ENCODE peak calls at places on chromosomes 5 and 9, in six cellular contexts. One of them, this sample, is unnamed.

GRCh38 chr5:63255609-63256008 is 677.0 kb downstream of the LRRC70 start:
- DNase-seq in HepG2: no peak
- DNase-seq in H1: no peak
- DNase-seq in WTC11: peak; percentile 16
- DNase-seq in GM12878: no peak
- DNase-seq in HCT116: no peak
- DNase-seq in this sample: no peak

GRCh38 chr5:61995486-61995885 is 310.5 kb upstream of the KIF2A start:
- DNase-seq in HepG2: no peak
- DNase-seq in H1: no peak
- DNase-seq in WTC11: no peak
- DNase-seq in GM12878: no peak
- DNase-seq in HCT116: no peak
- DNase-seq in this sample: no peak

GRCh38 chr9:16484744-16485143 is 385.7 kb downstream of the BNC2 start:
- DNase-seq in HepG2: no peak
- DNase-seq in H1: no peak
- DNase-seq in WTC11: no peak
- DNase-seq in GM12878: no peak
- DNase-seq in HCT116: no peak
- DNase-seq in this sample: no peak

GRCh38 chr9:37617837-37618236 is 25.4 kb upstream of the TOMM5 start:
- DNase-seq in HepG2: no peak
- DNase-seq in H1: no peak
- DNase-seq in WTC11: no peak
- DNase-seq in GM12878: no peak
- DNase-seq in HCT116: no peak
- DNase-seq in this sample: no peak

GRCh38 chr5:4868140-4868735 is 271.9 kb upstream of the ADAMTS16 start:
- DNase-seq in HepG2: peak; percentile 42
- DNase-seq in H1: peak; percentile 88
- DNase-seq in WTC11: peak; percentile 82
- DNase-seq in GM12878: no peak
- DNase-seq in HCT116: peak; percentile 37
- DNase-seq in this sample: peak; percentile 90

GRCh38 chr5:126003309-126003708 is 419.9 kb upstream of the GRAMD2B start:
- DNase-seq in HepG2: no peak
- DNase-seq in H1: no peak
- DNase-seq in WTC11: no peak
- DNase-seq in GM12878: no peak
- DNase-seq in HCT116: no peak
- DNase-seq in this sample: no peak

GRCh38 chr5:158384535-158385421 is 525.8 kb upstream of the CLINT1 start:
- DNase-seq in HepG2: no peak
- DNase-seq in H1: no peak
- DNase-seq in WTC11: no peak
- DNase-seq in GM12878: no peak
- DNase-seq in HCT116: peak; percentile 19
- DNase-seq in this sample: no peak

GRCh38 chr5:153998768-153999167 is 39.9 kb downstream of the FAM114A2 start:
- DNase-seq in HepG2: no peak
- DNase-seq in H1: no peak
- DNase-seq in WTC11: no peak
- DNase-seq in GM12878: no peak
- DNase-seq in HCT116: no peak
- DNase-seq in this sample: no peak

GRCh38 chr5:1032011-1032410 is 23.4 kb downstream of the NKD2 start:
- DNase-seq in HepG2: no peak
- DNase-seq in H1: no peak
- DNase-seq in WTC11: peak; percentile 10
- DNase-seq in GM12878: no peak
- DNase-seq in HCT116: no peak
- DNase-seq in this sample: no peak

GRCh38 chr9:99222416-99223280 is 566 bp downstream of the SEC61B start:
- DNase-seq in HepG2: no peak
- DNase-seq in H1: no peak
- DNase-seq in WTC11: no peak
- DNase-seq in GM12878: no peak
- DNase-seq in HCT116: no peak
- DNase-seq in this sample: no peak

GRCh38 chr5:107257885-107258520 is 412.7 kb downstream of the EFNA5 start:
- DNase-seq in HepG2: no peak
- DNase-seq in H1: no peak
- DNase-seq in WTC11: no peak
- DNase-seq in GM12878: peak; percentile 20
- DNase-seq in HCT116: no peak
- DNase-seq in this sample: no peak

GRCh38 chr9:32603914-32604852 is 31.2 kb upstream of the NDUFB6 start:
- DNase-seq in HepG2: peak; percentile 12
- DNase-seq in H1: no peak
- DNase-seq in WTC11: no peak
- DNase-seq in GM12878: no peak
- DNase-seq in HCT116: peak; percentile 81
- DNase-seq in this sample: no peak

GRCh38 chr5:32088214-32088613 is 85.9 kb downstream of the GOLPH3 start:
- DNase-seq in HepG2: no peak
- DNase-seq in H1: no peak
- DNase-seq in WTC11: no peak
- DNase-seq in GM12878: no peak
- DNase-seq in HCT116: no peak
- DNase-seq in this sample: no peak

GRCh38 chr5:171845857-171846785 is 60.5 kb downstream of the SMIM23 start:
- DNase-seq in HepG2: no peak
- DNase-seq in H1: no peak
- DNase-seq in WTC11: no peak
- DNase-seq in GM12878: no peak
- DNase-seq in HCT116: no peak
- DNase-seq in this sample: no peak

GRCh38 chr5:82419559-82420332 is 141.6 kb upstream of the RPS23 start:
- DNase-seq in HepG2: no peak
- DNase-seq in H1: no peak
- DNase-seq in WTC11: no peak
- DNase-seq in GM12878: no peak
- DNase-seq in HCT116: no peak
- DNase-seq in this sample: no peak

GRCh38 chr9:111997831-111998230 is 101.2 kb downstream of the UGCG start:
- DNase-seq in HepG2: no peak
- DNase-seq in H1: no peak
- DNase-seq in WTC11: no peak
- DNase-seq in GM12878: no peak
- DNase-seq in HCT116: no peak
- DNase-seq in this sample: no peak

GRCh38 chr5:342501-343460 is 21.3 kb downstream of the AHRR start:
- DNase-seq in HepG2: no peak
- DNase-seq in H1: no peak
- DNase-seq in WTC11: no peak
- DNase-seq in GM12878: no peak
- DNase-seq in HCT116: no peak
- DNase-seq in this sample: no peak

GRCh38 chr9:73039253-73039915 is 86.5 kb upstream of the ALDH1A1 start:
- DNase-seq in HepG2: no peak
- DNase-seq in H1: no peak
- DNase-seq in WTC11: no peak
- DNase-seq in GM12878: no peak
- DNase-seq in HCT116: no peak
- DNase-seq in this sample: no peak

GRCh38 chr5:139394654-139395566 is at the start of gene PROB1:
- DNase-seq in HepG2: no peak
- DNase-seq in H1: no peak
- DNase-seq in WTC11: no peak
- DNase-seq in GM12878: no peak
- DNase-seq in HCT116: no peak
- DNase-seq in this sample: no peak

GRCh38 chr5:139397921-139398320 is 3.0 kb upstream of the PROB1 start:
- DNase-seq in HepG2: no peak
- DNase-seq in H1: no peak
- DNase-seq in WTC11: no peak
- DNase-seq in GM12878: no peak
- DNase-seq in HCT116: no peak
- DNase-seq in this sample: no peak

GRCh38 chr5:139396691-139397090 is 1.8 kb upstream of the PROB1 start:
- DNase-seq in HepG2: no peak
- DNase-seq in H1: no peak
- DNase-seq in WTC11: no peak
- DNase-seq in GM12878: no peak
- DNase-seq in HCT116: no peak
- DNase-seq in this sample: no peak

GRCh38 chr5:139394123-139394653 is 716 bp downstream of the PROB1 start:
- DNase-seq in HepG2: no peak
- DNase-seq in H1: peak; percentile 85
- DNase-seq in WTC11: peak; percentile 57
- DNase-seq in GM12878: no peak
- DNase-seq in HCT116: no peak
- DNase-seq in this sample: no peak

DNA sequence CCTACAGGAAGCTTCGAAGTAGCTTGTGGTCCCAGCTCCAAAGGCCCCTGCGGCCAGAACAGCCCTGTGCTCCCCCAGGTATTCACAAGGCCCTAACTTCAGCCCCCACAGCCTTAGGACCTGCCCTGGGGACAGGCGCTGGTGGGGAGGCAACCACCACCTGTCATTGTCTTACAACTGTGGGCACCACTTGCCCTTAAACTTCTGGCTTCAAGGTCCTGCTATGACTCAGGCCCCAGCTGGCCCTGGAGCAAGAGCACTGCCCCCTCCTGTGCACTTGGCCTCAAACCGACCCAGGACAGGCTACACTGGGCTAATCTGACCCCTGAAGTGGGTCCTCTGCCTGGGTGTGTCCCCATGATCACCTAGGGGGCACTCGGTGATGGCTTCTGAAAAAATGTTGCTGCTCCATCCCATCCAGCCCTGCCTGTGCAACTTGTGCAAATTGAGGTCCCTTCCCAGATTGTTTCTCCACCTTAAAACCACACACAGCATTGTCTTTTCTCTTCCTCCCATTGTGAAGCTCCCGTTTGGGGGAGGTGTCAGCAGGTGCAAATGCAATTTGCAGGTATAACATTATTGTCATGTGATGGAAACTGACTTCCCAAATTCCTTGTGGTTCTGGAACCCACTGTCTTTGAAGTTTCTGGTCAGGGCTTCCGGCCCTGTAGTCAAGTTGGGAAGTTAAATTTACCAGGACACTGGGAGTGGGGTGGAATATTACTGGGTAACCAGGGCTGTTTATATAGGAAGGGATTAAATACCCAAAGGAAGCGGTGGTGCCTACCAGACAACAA is 1.1 kb upstream of the PROB1 start:
- DNase-seq in HepG2: no peak
- DNase-seq in H1: no peak
- DNase-seq in WTC11: no peak
- DNase-seq in GM12878: no peak
- DNase-seq in HCT116: no peak
- DNase-seq in this sample: no peak
- TF ChIP-seq MAX in HepG2: no peak
- TF ChIP-seq MAX in H1: no peak
- TF ChIP-seq MAX in WTC11: no peak
- TF ChIP-seq MAX in GM12878: no peak
- TF ChIP-seq MAX in HCT116: no peak
- TF ChIP-seq MAX in this sample: no peak

DNA sequence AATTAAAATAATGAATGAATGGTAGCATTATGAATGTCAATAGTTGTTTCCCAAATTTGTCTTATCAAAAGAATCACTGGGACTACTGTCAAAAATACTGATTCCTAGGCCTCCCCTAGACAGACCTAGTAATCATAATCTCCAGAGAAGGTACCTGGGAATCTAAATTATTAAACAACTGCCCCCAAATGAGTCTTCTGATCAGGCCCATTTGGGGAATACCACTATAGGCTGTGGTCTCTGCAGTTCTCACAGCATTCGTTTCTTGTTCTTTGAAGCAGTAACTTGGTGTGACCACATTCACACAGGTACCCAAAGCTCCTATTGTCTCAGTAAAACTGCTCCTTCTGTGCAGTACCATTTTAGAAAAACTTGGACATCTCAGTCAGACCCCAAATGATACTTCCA is 230.9 kb downstream of the PIK3R1 start:
- DNase-seq in HepG2: no peak
- DNase-seq in H1: no peak
- DNase-seq in WTC11: no peak
- DNase-seq in GM12878: peak; percentile 87
- DNase-seq in HCT116: no peak
- DNase-seq in this sample: no peak
- TF ChIP-seq MAX in HepG2: no peak
- TF ChIP-seq MAX in H1: no peak
- TF ChIP-seq MAX in WTC11: no peak
- TF ChIP-seq MAX in GM12878: no peak
- TF ChIP-seq MAX in HCT116: no peak
- TF ChIP-seq MAX in this sample: no peak

GRCh38 chr9:21995652-21996275 is 1.2 kb downstream of the CDKN2B-AS1 start:
- DNase-seq in HepG2: no peak
- DNase-seq in H1: peak; percentile 80
- DNase-seq in WTC11: peak; percentile 49
- DNase-seq in GM12878: no peak
- DNase-seq in HCT116: no peak
- DNase-seq in this sample: no peak

GRCh38 chr9:21996858-21997257 is 2.3 kb downstream of the CDKN2B-AS1 start:
- DNase-seq in HepG2: no peak
- DNase-seq in H1: no peak
- DNase-seq in WTC11: no peak
- DNase-seq in GM12878: no peak
- DNase-seq in HCT116: no peak
- DNase-seq in this sample: no peak

GRCh38 chr9:21997480-21997879 is 2.9 kb downstream of the CDKN2B-AS1 start:
- DNase-seq in HepG2: no peak
- DNase-seq in H1: no peak
- DNase-seq in WTC11: no peak
- DNase-seq in GM12878: no peak
- DNase-seq in HCT116: no peak
- DNase-seq in this sample: no peak

GRCh38 chr9:21994996-21995651 is 533 bp downstream of the CDKN2B-AS1 start:
- DNase-seq in HepG2: no peak
- DNase-seq in H1: peak; percentile 86
- DNase-seq in WTC11: peak; percentile 79
- DNase-seq in GM12878: peak; percentile 55
- DNase-seq in HCT116: peak; percentile 56
- DNase-seq in this sample: no peak

GRCh38 chr9:21996438-21996837 is 1.8 kb downstream of the CDKN2B-AS1 start:
- DNase-seq in HepG2: no peak
- DNase-seq in H1: no peak
- DNase-seq in WTC11: peak; percentile 68
- DNase-seq in GM12878: no peak
- DNase-seq in HCT116: no peak
- DNase-seq in this sample: no peak
- TF ChIP-seq MAX in HepG2: no peak
- TF ChIP-seq MAX in H1: no peak
- TF ChIP-seq MAX in WTC11: no peak
- TF ChIP-seq MAX in GM12878: no peak
- TF ChIP-seq MAX in HCT116: no peak
- TF ChIP-seq MAX in this sample: no peak

GRCh38 chr9:87310827-87311564 is 186.7 kb upstream of the DAPK1 start:
- DNase-seq in HepG2: no peak
- DNase-seq in H1: no peak
- DNase-seq in WTC11: no peak
- DNase-seq in GM12878: no peak
- DNase-seq in HCT116: no peak
- DNase-seq in this sample: no peak

GRCh38 chr9:87305123-87305522 is 192.5 kb upstream of the DAPK1 start:
- DNase-seq in HepG2: no peak
- DNase-seq in H1: no peak
- DNase-seq in WTC11: no peak
- DNase-seq in GM12878: no peak
- DNase-seq in HCT116: no peak
- DNase-seq in this sample: no peak

GRCh38 chr9:87307810-87308209 is 189.9 kb upstream of the DAPK1 start:
- DNase-seq in HepG2: no peak
- DNase-seq in H1: no peak
- DNase-seq in WTC11: no peak
- DNase-seq in GM12878: no peak
- DNase-seq in HCT116: no peak
- DNase-seq in this sample: no peak

GRCh38 chr9:87309236-87309635 is 188.4 kb upstream of the DAPK1 start:
- DNase-seq in HepG2: no peak
- DNase-seq in H1: no peak
- DNase-seq in WTC11: no peak
- DNase-seq in GM12878: no peak
- DNase-seq in HCT116: no peak
- DNase-seq in this sample: no peak
- TF ChIP-seq MAX in HepG2: no peak
- TF ChIP-seq MAX in H1: no peak
- TF ChIP-seq MAX in WTC11: no peak
- TF ChIP-seq MAX in GM12878: no peak
- TF ChIP-seq MAX in HCT116: no peak
- TF ChIP-seq MAX in this sample: no peak

This sample was measured in K562.